ENCODE peak calls at places on chromosomes 12 and 14, in four cellular contexts. P is IMR-90, L is A549, H is K562. D is an unnamed sample.

GRCh38 chr12:16523570-16524331 is 82.2 kb downstream of the LMO3 start:
- DNase-seq in P (peak), L (no peak), H (no peak), D (no peak)

GRCh38 chr12:18581232-18581962 is 156.4 kb downstream of the PLCZ1 start:
- DNase-seq in P (peak), L (no peak), H (no peak), D (no peak)

GRCh38 chr12:44377443-44378160 is 498.5 kb downstream of the NELL2 start:
- DNase-seq in P (no peak), L (no peak), H (no peak), D (no peak)

GRCh38 chr12:54935235-54935951 is 49.2 kb downstream of the TESPA1 start:
- DNase-seq in P (peak), L (peak), H (peak), D (peak)

GRCh38 chr12:127716181-127716580 is 550.8 kb upstream of the TMEM132C start:
- DNase-seq in P (no peak), L (no peak), H (no peak), D (no peak)

GRCh38 chr12:8449293-8449944 is 6.3 kb upstream of the CLEC6A start:
- DNase-seq in P (no peak), L (no peak), H (no peak), D (peak)

GRCh38 chr14:55580401-55581010 is 499 bp downstream of the KTN1 start:
- DNase-seq in P (no peak), L (peak), H (peak), D (no peak)

GRCh38 chr14:68657300-68658028 is 135.4 kb downstream of the ZFP36L1 start:
- DNase-seq in P (no peak), L (no peak), H (no peak), D (no peak)

GRCh38 chr12:55906056-55906455 is 21.6 kb downstream of the PYM1 start:
- DNase-seq in P (peak), L (no peak), H (no peak), D (no peak)

GRCh38 chr14:97977711-97978261 is 1180.6 kb downstream of the VRK1 start:
- DNase-seq in P (no peak), L (no peak), H (no peak), D (no peak)

GRCh38 chr14:64212666-64213065 is 81.5 kb downstream of the ESR2 start:
- DNase-seq in P (peak), L (no peak), H (no peak), D (no peak)

GRCh38 chr12:76957306-76957705 is 78.5 kb upstream of the CSRP2 start:
- DNase-seq in P (no peak), L (no peak), H (no peak), D (no peak)

GRCh38 chr12:131736807-131737484 is 26.1 kb downstream of the SFSWAP start:
- DNase-seq in P (peak), L (peak), H (no peak), D (no peak)

GRCh38 chr14:90523544-90523943 is 126.7 kb downstream of the CALM1 start:
- DNase-seq in P (peak), L (no peak), H (no peak), D (no peak)

GRCh38 chr12:29278673-29279420 is 102.1 kb downstream of the ERGIC2 start:
- DNase-seq in P (no peak), L (no peak), H (no peak), D (no peak)

GRCh38 chr14:82647088-82647697 is 1113.5 kb upstream of the SEL1L start:
- DNase-seq in P (no peak), L (no peak), H (no peak), D (no peak)

GRCh38 chr14:81363746-81364400 is 36.3 kb downstream of the STON2 start:
- DNase-seq in P (no peak), L (no peak), H (no peak), D (no peak)

GRCh38 chr12:131865196-131865875 is 29.1 kb upstream of the ULK1 start:
- DNase-seq in P (peak), L (peak), H (no peak), D (no peak)

GRCh38 chr12:58204086-58204485 is 262.7 kb downstream of the ATP23 start:
- DNase-seq in P (peak), L (no peak), H (no peak), D (no peak)

GRCh38 chr14:98321838-98322237 is 950.2 kb downstream of the BCL11B start:
- DNase-seq in P (no peak), L (no peak), H (no peak), D (no peak)

GRCh38 chr12:4270670-4271432 is 2.7 kb upstream of the CCND2 start:
- DNase-seq in P (no peak), L (no peak), H (no peak), D (no peak)

DNA sequence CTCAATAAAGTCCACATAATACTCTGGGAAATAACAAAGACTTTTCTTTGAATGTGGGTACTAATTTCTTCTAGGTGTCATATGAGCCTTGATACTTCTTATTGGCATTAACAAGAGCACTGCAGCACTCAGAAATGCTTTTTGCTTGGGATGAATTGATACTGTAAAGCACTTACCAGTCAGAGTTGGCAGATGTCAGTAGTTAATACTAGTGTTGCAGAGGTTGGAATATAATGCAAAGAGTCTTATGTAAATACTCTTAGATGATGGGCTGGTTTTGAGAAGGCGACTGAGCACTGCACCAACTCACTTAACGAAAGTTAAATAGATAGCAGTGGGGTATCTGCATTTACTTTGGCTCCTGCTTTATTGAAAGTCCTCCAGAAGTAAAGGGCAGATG is 25.6 kb upstream of the MBIP start:
- DNase-seq in P (no peak), L (no peak), H (no peak), D (no peak)
- TF ChIP-seq ELK1 in P (no peak), L (no peak), H (no peak), D (no peak)

GRCh38 chr14:85310491-85311272 is 219.3 kb upstream of the FLRT2 start:
- DNase-seq in P (no peak), L (no peak), H (no peak), D (no peak)

GRCh38 chr14:85313801-85314207 is 216.1 kb upstream of the FLRT2 start:
- DNase-seq in P (peak), L (no peak), H (no peak), D (no peak)

DNA sequence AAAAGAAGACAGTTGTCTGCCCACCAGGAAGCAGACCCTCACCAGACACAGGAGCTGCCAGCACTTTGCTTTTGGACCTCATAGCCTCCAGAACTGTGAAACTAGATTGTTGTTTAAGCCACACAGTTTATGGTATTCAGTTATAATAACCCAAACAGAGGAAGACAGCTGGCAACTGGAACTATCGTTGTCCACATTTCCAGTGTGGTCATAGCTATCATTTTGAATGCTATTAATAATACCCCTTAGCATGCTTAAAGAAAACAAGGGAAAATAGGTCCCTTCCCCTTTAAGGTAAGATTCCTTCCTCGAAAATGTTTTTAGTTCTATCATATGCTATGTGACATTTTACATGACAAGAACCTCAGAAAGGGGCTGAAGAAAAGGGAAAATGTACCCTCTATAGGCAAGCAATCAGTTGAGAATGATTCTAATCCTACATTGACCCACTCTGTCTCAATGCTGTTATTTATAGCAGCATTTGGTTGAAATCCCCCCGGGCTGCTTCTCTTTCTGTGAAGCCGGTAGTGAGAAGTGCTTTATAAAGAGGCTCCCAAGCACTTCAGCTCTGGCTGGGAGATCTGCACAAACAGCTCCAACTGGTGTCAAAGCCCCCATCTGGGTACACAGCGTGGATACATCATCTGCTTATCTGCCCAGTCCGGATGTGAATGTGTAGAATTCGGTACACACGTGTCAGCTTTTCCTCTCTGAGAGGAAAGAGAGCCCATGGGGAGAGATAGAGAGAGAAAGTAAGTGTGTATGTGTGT is 221.2 kb upstream of the FLRT2 start:
- DNase-seq in P (no peak), L (no peak), H (no peak), D (no peak)
- TF ChIP-seq ELK1 in P (no peak), L (no peak), H (no peak), D (no peak)

DNA sequence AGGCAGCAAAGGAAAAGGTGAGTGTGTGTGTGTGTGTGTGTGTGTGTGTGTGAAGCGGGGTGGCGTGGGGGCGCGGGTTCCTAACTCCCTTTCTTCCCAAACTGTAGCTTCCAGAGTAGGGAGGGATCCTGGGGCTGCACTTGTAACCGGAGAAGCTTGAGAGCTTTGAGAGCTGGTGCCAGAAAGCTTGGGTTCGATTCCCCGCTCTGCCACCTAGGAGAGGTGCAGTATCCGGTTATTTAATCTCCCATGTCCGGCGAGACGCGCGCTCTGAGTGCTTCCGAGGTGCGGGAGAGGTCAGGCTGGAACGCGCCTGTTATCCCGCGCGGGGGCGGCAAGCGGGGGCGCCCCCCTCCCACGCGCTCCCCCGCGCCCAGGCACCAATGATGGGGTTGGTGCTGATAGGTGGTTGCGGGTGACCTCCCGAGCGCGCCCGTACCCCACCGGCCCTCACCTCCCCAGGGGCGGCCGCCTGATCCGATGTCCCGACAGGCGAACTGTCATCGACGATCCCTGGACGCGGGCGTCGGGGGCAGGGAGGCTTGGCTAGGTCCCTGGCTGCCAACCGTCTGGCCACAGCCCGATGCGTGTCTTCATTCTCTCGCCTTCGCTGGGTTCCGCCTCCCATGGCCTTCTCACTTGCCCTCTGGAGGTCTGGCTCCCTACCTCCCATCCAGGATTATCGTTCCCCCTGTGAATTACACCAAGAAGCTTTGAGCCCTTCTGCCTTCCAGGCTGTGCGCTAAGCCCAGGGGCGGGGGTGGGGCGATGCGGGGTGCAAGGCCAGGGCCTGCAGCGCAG is 7.4 kb upstream of the RACGAP1 start:
- DNase-seq in P (no peak), L (no peak), H (peak), D (no peak)
- TF ChIP-seq ELK1 in P (no peak), L (no peak), H (no peak), D (no peak)

DNA sequence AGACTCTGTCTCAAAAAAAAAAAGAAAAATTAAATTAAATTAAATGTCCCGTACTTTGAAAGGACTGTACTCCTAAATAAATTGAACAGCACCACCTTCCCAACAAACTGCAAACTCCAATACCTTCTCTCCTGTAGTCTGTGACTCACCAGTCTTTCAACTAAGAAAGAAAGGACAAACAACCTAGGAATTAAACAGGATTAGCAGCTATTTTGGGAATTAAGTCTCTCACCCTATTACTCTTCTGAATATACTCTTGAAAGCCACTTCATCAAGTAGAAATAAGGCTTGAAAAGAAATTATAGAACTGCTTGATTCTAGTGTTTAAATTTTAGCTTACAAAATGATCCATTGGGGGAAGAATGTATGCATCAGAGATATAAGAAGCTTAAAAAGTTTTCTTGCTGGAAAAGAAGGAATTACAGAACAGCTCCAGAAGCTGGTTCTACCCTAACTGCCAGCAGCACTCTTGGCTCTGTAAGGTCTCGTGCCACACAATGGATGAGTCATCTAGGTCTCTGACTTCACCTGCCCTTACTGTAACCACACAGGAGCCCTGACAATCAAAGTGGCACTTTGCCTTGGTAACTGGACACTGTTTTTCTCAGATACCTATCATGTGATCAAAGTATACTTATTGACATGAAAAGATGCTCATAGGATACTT is 57.0 kb upstream of the CERS5 start:
- DNase-seq in P (peak), L (peak), H (no peak), D (no peak)
- TF ChIP-seq ELK1 in P (no peak), L (no peak), H (no peak), D (no peak)

DNA sequence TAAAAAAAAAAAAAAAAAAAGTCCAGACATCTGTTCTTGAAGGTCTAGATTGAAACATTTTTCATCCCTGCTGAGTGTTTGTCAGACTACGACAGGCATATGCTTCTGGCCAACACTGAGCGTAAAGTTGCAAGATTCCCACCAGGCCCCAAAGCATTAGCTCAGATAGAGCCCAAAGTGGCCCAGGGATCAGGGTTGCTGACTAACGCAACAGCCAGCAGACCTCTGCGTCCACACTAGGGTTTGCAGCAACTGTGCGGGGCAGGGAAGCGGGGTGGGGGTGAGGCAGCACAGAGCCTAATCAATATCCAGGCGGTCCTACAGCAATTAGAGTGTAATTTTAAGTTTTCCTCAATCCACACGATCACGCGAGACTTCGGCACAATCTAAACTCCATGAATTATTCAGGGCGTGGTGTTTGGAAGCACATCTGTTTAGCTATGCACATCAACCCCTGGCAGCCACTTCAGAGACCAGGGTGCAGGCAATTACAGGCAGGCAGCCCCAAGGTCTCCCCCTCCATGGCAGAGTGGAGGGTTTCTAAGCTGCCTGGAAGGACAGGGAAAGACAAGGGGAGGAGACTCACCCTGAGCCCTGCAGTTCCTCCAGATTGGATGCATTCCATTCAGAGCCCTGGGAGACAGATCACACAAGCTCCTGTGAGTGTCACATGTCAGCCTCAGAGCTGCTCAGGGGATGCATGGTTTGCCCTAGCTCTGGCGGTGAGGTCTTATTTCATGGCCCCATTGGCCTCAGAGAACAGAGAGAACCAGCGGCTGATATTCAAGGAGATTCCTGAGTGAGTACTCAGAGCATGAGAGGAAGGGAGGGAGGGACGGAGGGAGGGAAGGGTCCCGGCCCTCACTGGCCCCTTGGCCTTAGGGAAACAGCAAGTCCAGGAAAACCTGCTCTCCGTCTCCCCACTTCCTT is 55.4 kb downstream of the SSH1 start:
- DNase-seq in P (peak), L (no peak), H (no peak), D (no peak)
- TF ChIP-seq ELK1 in P (no peak), L (no peak), H (no peak), D (no peak)

DNA sequence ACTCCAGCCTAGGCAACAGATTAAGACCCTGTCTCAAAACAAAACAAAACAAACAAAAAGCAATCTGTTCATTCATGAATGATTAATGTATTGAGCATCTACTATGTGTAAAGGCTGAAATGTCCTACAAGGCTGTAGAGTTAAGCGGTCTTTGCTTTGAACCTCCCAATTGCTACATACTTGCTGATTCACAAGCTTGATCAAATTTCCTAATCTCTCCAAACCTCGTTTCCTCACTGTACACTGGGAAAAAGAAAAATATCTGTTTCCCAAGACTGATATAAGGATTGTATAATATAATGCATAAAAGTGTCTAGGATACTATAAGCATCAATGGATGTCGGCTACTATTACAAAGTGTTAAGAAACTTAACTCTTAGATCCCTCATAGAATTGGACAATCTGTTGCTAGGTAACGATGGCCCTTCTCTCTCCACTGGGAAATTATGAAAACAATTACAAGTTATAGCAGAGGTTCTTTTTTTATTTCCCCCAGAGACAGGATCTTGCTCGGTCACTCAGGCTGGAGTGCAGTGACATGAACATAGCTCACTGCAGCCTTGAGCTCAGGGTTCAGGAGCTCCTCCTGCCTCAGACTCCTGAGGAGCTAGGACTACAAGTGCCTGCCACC is 8.0 kb upstream of the RILPL2 start:
- DNase-seq in P (peak), L (peak), H (no peak), D (no peak)
- TF ChIP-seq ELK1 in P (no peak), L (no peak), H (no peak), D (no peak)

GRCh38 chr14:52366796-52367315 is 52.7 kb downstream of the PTGER2 start:
- DNase-seq in P (no peak), L (no peak), H (no peak), D (no peak)

GRCh38 chr14:52365071-52365470 is 51.0 kb downstream of the PTGER2 start:
- DNase-seq in P (peak), L (no peak), H (no peak), D (no peak)

GRCh38 chr14:52363969-52364368 is 49.9 kb downstream of the PTGER2 start:
- DNase-seq in P (no peak), L (no peak), H (no peak), D (no peak)

GRCh38 chr14:52370406-52370911 is 56.3 kb downstream of the PTGER2 start:
- DNase-seq in P (no peak), L (no peak), H (no peak), D (no peak)

GRCh38 chr14:52369305-52369781 is 55.2 kb downstream of the PTGER2 start:
- DNase-seq in P (peak), L (no peak), H (no peak), D (no peak)
- TF ChIP-seq ELK1 in P (no peak), L (no peak), H (no peak), D (no peak)

GRCh38 chr12:42691991-42692557 is 102.5 kb upstream of the PRICKLE1 start:
- DNase-seq in P (no peak), L (peak), H (no peak), D (no peak)
- TF ChIP-seq ELK1 in P (no peak), L (no peak), H (no peak), D (no peak)

DNA sequence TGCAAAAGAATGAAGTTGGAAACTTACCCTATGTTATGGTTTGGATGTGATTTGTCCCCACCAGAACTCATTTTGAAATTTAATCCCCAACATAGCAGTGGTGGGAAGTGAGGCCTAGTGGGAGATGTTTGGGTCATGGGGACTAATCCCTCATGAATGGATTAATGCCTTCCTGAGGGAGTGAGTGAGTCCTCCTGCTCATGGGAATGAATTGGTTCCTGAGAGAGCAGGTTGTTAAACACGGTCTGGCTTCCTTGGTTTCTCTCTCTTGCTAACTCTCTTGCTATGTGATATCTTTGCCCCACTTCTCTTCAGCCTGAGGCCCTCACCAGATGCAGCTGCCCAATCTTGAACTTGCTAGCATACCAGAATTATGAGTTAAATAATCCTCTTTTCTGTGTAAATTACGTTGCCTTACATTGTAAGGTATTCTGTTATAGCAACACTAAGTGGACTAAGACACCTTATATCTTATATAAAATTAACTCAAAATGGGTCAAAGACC is 22.2 kb upstream of the CCDC91 start:
- DNase-seq in P (no peak), L (no peak), H (no peak), D (no peak)
- TF ChIP-seq ELK1 in P (no peak), L (no peak), H (no peak), D (no peak)